ENCODE peak calls at places on chromosomes 11 and 22, in eight cellular contexts. One of them, this sample, is unnamed.

GRCh38 chr22:29000641-29001040 is 61.0 kb downstream of the C22orf31 start:
- DNase-seq in NCI-H1436 treated with DMSO at 0.1 percent for 48 hours: no peak
- DNase-seq in stimulated activated CD8-positive, alpha-beta memory T cell treated with anti-CD3 and anti-CD28 coated beads, Interleukin-2, amount 100 ng/mL, for 48 hours: no peak
- DNase-seq in central memory CD4-positive, alpha-beta T cell: no peak
- DNase-seq in spleen: no peak
- DNase-seq in GM23248: no peak
- DNase-seq in T-helper 9 cell: no peak
- DNase-seq in activated CD4-positive, alpha-beta T cell treated with anti-CD3 and anti-CD28 coated beads, Interleukin-2, amount 10 ng/mL, durations not matched to agents 24 days and 14 days: no peak
- DNase-seq in this sample: no peak

GRCh38 chr11:64762277-64762915 is 2.6 kb upstream of the PYGM start:
- DNase-seq in stimulated activated CD8-positive, alpha-beta memory T cell treated with anti-CD3 and anti-CD28 coated beads, Interleukin-2, amount 100 ng/mL, for 48 hours: no peak
- DNase-seq in NCI-H1436 treated with DMSO at 0.1 percent for 48 hours: no peak
- DNase-seq in spleen: peak; percentile 61
- DNase-seq in activated CD4-positive, alpha-beta T cell treated with anti-CD3 and anti-CD28 coated beads, Interleukin-2, amount 10 ng/mL, durations not matched to agents 24 days and 14 days: no peak
- DNase-seq in GM23248: no peak
- DNase-seq in T-helper 9 cell: no peak
- DNase-seq in central memory CD4-positive, alpha-beta T cell: no peak
- DNase-seq in this sample: no peak

GRCh38 chr11:59999732-60000131 is 17.2 kb upstream of the OOSP4B start:
- DNase-seq in stimulated activated CD8-positive, alpha-beta memory T cell treated with anti-CD3 and anti-CD28 coated beads, Interleukin-2, amount 100 ng/mL, for 48 hours: no peak
- DNase-seq in GM23248: no peak
- DNase-seq in central memory CD4-positive, alpha-beta T cell: no peak
- DNase-seq in NCI-H1436 treated with DMSO at 0.1 percent for 48 hours: no peak
- DNase-seq in spleen: no peak
- DNase-seq in T-helper 9 cell: no peak
- DNase-seq in activated CD4-positive, alpha-beta T cell treated with anti-CD3 and anti-CD28 coated beads, Interleukin-2, amount 10 ng/mL, durations not matched to agents 24 days and 14 days: no peak
- DNase-seq in this sample: no peak

GRCh38 chr11:2901196-2901796 is 15.7 kb upstream of the CDKN1C start:
- DNase-seq in central memory CD4-positive, alpha-beta T cell: no peak
- DNase-seq in NCI-H1436 treated with DMSO at 0.1 percent for 48 hours: no peak
- DNase-seq in T-helper 9 cell: no peak
- DNase-seq in stimulated activated CD8-positive, alpha-beta memory T cell treated with anti-CD3 and anti-CD28 coated beads, Interleukin-2, amount 100 ng/mL, for 48 hours: no peak
- DNase-seq in activated CD4-positive, alpha-beta T cell treated with anti-CD3 and anti-CD28 coated beads, Interleukin-2, amount 10 ng/mL, durations not matched to agents 24 days and 14 days: no peak
- DNase-seq in GM23248: no peak
- DNase-seq in spleen: peak; percentile 84
- DNase-seq in this sample: no peak

GRCh38 chr22:41234815-41235687 is 5.7 kb downstream of the CHADL start:
- DNase-seq in stimulated activated CD8-positive, alpha-beta memory T cell treated with anti-CD3 and anti-CD28 coated beads, Interleukin-2, amount 100 ng/mL, for 48 hours: no peak
- DNase-seq in NCI-H1436 treated with DMSO at 0.1 percent for 48 hours: no peak
- DNase-seq in central memory CD4-positive, alpha-beta T cell: no peak
- DNase-seq in GM23248: no peak
- DNase-seq in activated CD4-positive, alpha-beta T cell treated with anti-CD3 and anti-CD28 coated beads, Interleukin-2, amount 10 ng/mL, durations not matched to agents 24 days and 14 days: no peak
- DNase-seq in spleen: no peak
- DNase-seq in T-helper 9 cell: no peak
- DNase-seq in this sample: no peak

GRCh38 chr22:41598891-41599635 is 9.4 kb upstream of the PMM1 start:
- DNase-seq in activated CD4-positive, alpha-beta T cell treated with anti-CD3 and anti-CD28 coated beads, Interleukin-2, amount 10 ng/mL, durations not matched to agents 24 days and 14 days: no peak
- DNase-seq in NCI-H1436 treated with DMSO at 0.1 percent for 48 hours: no peak
- DNase-seq in T-helper 9 cell: no peak
- DNase-seq in spleen: peak; percentile 11
- DNase-seq in stimulated activated CD8-positive, alpha-beta memory T cell treated with anti-CD3 and anti-CD28 coated beads, Interleukin-2, amount 100 ng/mL, for 48 hours: no peak
- DNase-seq in GM23248: no peak
- DNase-seq in central memory CD4-positive, alpha-beta T cell: no peak
- DNase-seq in this sample: no peak

GRCh38 chr11:110711776-110712642 is at the start of gene ARHGAP20:
- DNase-seq in spleen: peak; percentile 92
- DNase-seq in GM23248: peak; percentile 87
- DNase-seq in activated CD4-positive, alpha-beta T cell treated with anti-CD3 and anti-CD28 coated beads, Interleukin-2, amount 10 ng/mL, durations not matched to agents 24 days and 14 days: peak; percentile 82
- DNase-seq in stimulated activated CD8-positive, alpha-beta memory T cell treated with anti-CD3 and anti-CD28 coated beads, Interleukin-2, amount 100 ng/mL, for 48 hours: peak; percentile 38
- DNase-seq in T-helper 9 cell: no peak
- DNase-seq in central memory CD4-positive, alpha-beta T cell: peak; percentile 13
- DNase-seq in NCI-H1436 treated with DMSO at 0.1 percent for 48 hours: no peak
- DNase-seq in this sample: peak; percentile 11

GRCh38 chr11:58575377-58576020 is at the start of gene LPXN:
- DNase-seq in stimulated activated CD8-positive, alpha-beta memory T cell treated with anti-CD3 and anti-CD28 coated beads, Interleukin-2, amount 100 ng/mL, for 48 hours: no peak
- DNase-seq in NCI-H1436 treated with DMSO at 0.1 percent for 48 hours: no peak
- DNase-seq in spleen: no peak
- DNase-seq in central memory CD4-positive, alpha-beta T cell: peak; percentile 75
- DNase-seq in GM23248: peak; percentile 95
- DNase-seq in activated CD4-positive, alpha-beta T cell treated with anti-CD3 and anti-CD28 coated beads, Interleukin-2, amount 10 ng/mL, durations not matched to agents 24 days and 14 days: peak; percentile 87
- DNase-seq in T-helper 9 cell: peak; percentile 54
- DNase-seq in this sample: no peak

GRCh38 chr11:61334434-61335354 is 1.7 kb downstream of the TKFC start:
- DNase-seq in central memory CD4-positive, alpha-beta T cell: no peak
- DNase-seq in activated CD4-positive, alpha-beta T cell treated with anti-CD3 and anti-CD28 coated beads, Interleukin-2, amount 10 ng/mL, durations not matched to agents 24 days and 14 days: peak; percentile 60
- DNase-seq in spleen: no peak
- DNase-seq in GM23248: peak; percentile 68
- DNase-seq in T-helper 9 cell: no peak
- DNase-seq in stimulated activated CD8-positive, alpha-beta memory T cell treated with anti-CD3 and anti-CD28 coated beads, Interleukin-2, amount 100 ng/mL, for 48 hours: no peak
- DNase-seq in NCI-H1436 treated with DMSO at 0.1 percent for 48 hours: no peak
- DNase-seq in this sample: no peak

GRCh38 chr11:70024036-70024772 is 53.9 kb upstream of the ANO1 start:
- DNase-seq in NCI-H1436 treated with DMSO at 0.1 percent for 48 hours: no peak
- DNase-seq in activated CD4-positive, alpha-beta T cell treated with anti-CD3 and anti-CD28 coated beads, Interleukin-2, amount 10 ng/mL, durations not matched to agents 24 days and 14 days: no peak
- DNase-seq in central memory CD4-positive, alpha-beta T cell: no peak
- DNase-seq in T-helper 9 cell: no peak
- DNase-seq in spleen: peak; percentile 32
- DNase-seq in GM23248: no peak
- DNase-seq in stimulated activated CD8-positive, alpha-beta memory T cell treated with anti-CD3 and anti-CD28 coated beads, Interleukin-2, amount 100 ng/mL, for 48 hours: no peak
- DNase-seq in this sample: no peak

GRCh38 chr11:1017269-1018005 is 19.1 kb downstream of the MUC6 start:
- DNase-seq in GM23248: no peak
- DNase-seq in NCI-H1436 treated with DMSO at 0.1 percent for 48 hours: no peak
- DNase-seq in stimulated activated CD8-positive, alpha-beta memory T cell treated with anti-CD3 and anti-CD28 coated beads, Interleukin-2, amount 100 ng/mL, for 48 hours: no peak
- DNase-seq in activated CD4-positive, alpha-beta T cell treated with anti-CD3 and anti-CD28 coated beads, Interleukin-2, amount 10 ng/mL, durations not matched to agents 24 days and 14 days: peak; percentile 60
- DNase-seq in T-helper 9 cell: no peak
- DNase-seq in central memory CD4-positive, alpha-beta T cell: no peak
- DNase-seq in spleen: no peak
- DNase-seq in this sample: no peak

GRCh38 chr11:104946907-104947306 is 21.5 kb downstream of the CASP4 start:
- DNase-seq in central memory CD4-positive, alpha-beta T cell: peak; percentile 51
- DNase-seq in spleen: no peak
- DNase-seq in NCI-H1436 treated with DMSO at 0.1 percent for 48 hours: no peak
- DNase-seq in T-helper 9 cell: no peak
- DNase-seq in activated CD4-positive, alpha-beta T cell treated with anti-CD3 and anti-CD28 coated beads, Interleukin-2, amount 10 ng/mL, durations not matched to agents 24 days and 14 days: peak; percentile 80
- DNase-seq in GM23248: peak; percentile 69
- DNase-seq in stimulated activated CD8-positive, alpha-beta memory T cell treated with anti-CD3 and anti-CD28 coated beads, Interleukin-2, amount 100 ng/mL, for 48 hours: no peak
- DNase-seq in this sample: peak; percentile 1

GRCh38 chr22:50503475-50504145 is 3.9 kb downstream of the LMF2 start:
- DNase-seq in GM23248: no peak
- DNase-seq in stimulated activated CD8-positive, alpha-beta memory T cell treated with anti-CD3 and anti-CD28 coated beads, Interleukin-2, amount 100 ng/mL, for 48 hours: no peak
- DNase-seq in spleen: no peak
- DNase-seq in NCI-H1436 treated with DMSO at 0.1 percent for 48 hours: no peak
- DNase-seq in activated CD4-positive, alpha-beta T cell treated with anti-CD3 and anti-CD28 coated beads, Interleukin-2, amount 10 ng/mL, durations not matched to agents 24 days and 14 days: no peak
- DNase-seq in central memory CD4-positive, alpha-beta T cell: no peak
- DNase-seq in T-helper 9 cell: no peak
- DNase-seq in this sample: no peak

GRCh38 chr22:20015971-20016733 is 471 bp downstream of the ARVCF start:
- DNase-seq in stimulated activated CD8-positive, alpha-beta memory T cell treated with anti-CD3 and anti-CD28 coated beads, Interleukin-2, amount 100 ng/mL, for 48 hours: peak; percentile 19
- DNase-seq in spleen: peak; percentile 88
- DNase-seq in NCI-H1436 treated with DMSO at 0.1 percent for 48 hours: no peak
- DNase-seq in GM23248: peak; percentile 38
- DNase-seq in T-helper 9 cell: peak; percentile 22
- DNase-seq in activated CD4-positive, alpha-beta T cell treated with anti-CD3 and anti-CD28 coated beads, Interleukin-2, amount 10 ng/mL, durations not matched to agents 24 days and 14 days: no peak
- DNase-seq in central memory CD4-positive, alpha-beta T cell: no peak
- DNase-seq in this sample: no peak